ENCODE peak calls at places on chromosomes 6 and 20, in six cellular contexts. Q is A549, Z is uterus, W is astrocyte, U is pancreas, O is left ventricle myocardium inferior. X is an unnamed sample. For H3K4me1, the result is how much of the 10 kb centered on the place peaks cover.

GRCh38 chr20:1823421-1823892 is 71.8 kb upstream of the SIRPA start:
- DNase-seq in Q (no peak), Z (no peak), W (no peak), U (no peak), O (no peak), X (no peak)

GRCh38 chr20:1832634-1833033 is 62.6 kb upstream of the SIRPA start:
- DNase-seq in Q (no peak), Z (no peak), W (no peak), U (no peak), O (no peak), X (no peak)

GRCh38 chr20:31967830-31968249 is at the start of gene XKR7:
- DNase-seq in Q (no peak), Z (no peak), W (no peak), U (no peak), O (no peak), X (no peak)

GRCh38 chr20:1435337-1435699 is 31.3 kb downstream of the NSFL1C start:
- DNase-seq in Q (no peak), Z (no peak), W (no peak), U (no peak), O (no peak), X (no peak)

GRCh38 chr20:63176448-63177133 is 39.3 kb downstream of the YTHDF1 start:
- DNase-seq in Q (peak), Z (no peak), W (no peak), U (no peak), O (no peak), X (no peak)

GRCh38 chr6:137652961-137653697 is 158.9 kb upstream of the OLIG3 start:
- DNase-seq in Q (no peak), Z (no peak), W (no peak), U (no peak), O (no peak), X (no peak)

GRCh38 chr20:56373942-56374341 is 15.2 kb downstream of the FAM210B start:
- DNase-seq in Q (peak), Z (no peak), W (peak), U (no peak), O (no peak), X (no peak)

GRCh38 chr20:54502179-54502578 is 26.8 kb downstream of the DOK5 start:
- DNase-seq in Q (no peak), Z (no peak), W (peak), U (no peak), O (no peak), X (no peak)

GRCh38 chr6:144155529-144155928 is 5.2 kb downstream of the STX11 start:
- DNase-seq in Q (no peak), Z (no peak), W (no peak), U (no peak), O (no peak), X (no peak)

GRCh38 chr6:153038378-153038777 is 35.9 kb upstream of the MTRF1L start:
- DNase-seq in Q (no peak), Z (no peak), W (peak), U (no peak), O (no peak), X (no peak)

GRCh38 chr6:4964675-4965336 is 39.0 kb downstream of the RPP40 start:
- DNase-seq in Q (no peak), Z (no peak), W (no peak), U (no peak), O (no peak), X (no peak)

GRCh38 chr6:163252132-163252729 is 162.3 kb upstream of the QKI start:
- DNase-seq in Q (no peak), Z (no peak), W (no peak), U (no peak), O (no peak), X (no peak)

GRCh38 chr6:49868951-49869529 is 2.7 kb upstream of the CRISP1 start:
- DNase-seq in Q (no peak), Z (no peak), W (no peak), U (no peak), O (no peak), X (no peak)
- H3K4me1 ChIP-seq in Q (under half), Z (under half), W (under half), U (under half), O (under half), X (under half)

GRCh38 chr6:167307342-167307955 is 16.3 kb downstream of the UNC93A start:
- DNase-seq in Q (no peak), Z (no peak), W (no peak), U (no peak), O (no peak), X (no peak)

GRCh38 chr6:167306401-167306998 is 15.4 kb downstream of the UNC93A start:
- DNase-seq in Q (peak), Z (no peak), W (peak), U (no peak), O (no peak), X (no peak)

GRCh38 chr6:167308207-167308606 is 16.7 kb upstream of the TTLL2 start:
- DNase-seq in Q (no peak), Z (no peak), W (no peak), U (no peak), O (no peak), X (no peak)

GRCh38 chr6:167314180-167314821 is 10.6 kb upstream of the TTLL2 start:
- DNase-seq in Q (no peak), Z (no peak), W (no peak), U (no peak), O (no peak), X (no peak)

DNA sequence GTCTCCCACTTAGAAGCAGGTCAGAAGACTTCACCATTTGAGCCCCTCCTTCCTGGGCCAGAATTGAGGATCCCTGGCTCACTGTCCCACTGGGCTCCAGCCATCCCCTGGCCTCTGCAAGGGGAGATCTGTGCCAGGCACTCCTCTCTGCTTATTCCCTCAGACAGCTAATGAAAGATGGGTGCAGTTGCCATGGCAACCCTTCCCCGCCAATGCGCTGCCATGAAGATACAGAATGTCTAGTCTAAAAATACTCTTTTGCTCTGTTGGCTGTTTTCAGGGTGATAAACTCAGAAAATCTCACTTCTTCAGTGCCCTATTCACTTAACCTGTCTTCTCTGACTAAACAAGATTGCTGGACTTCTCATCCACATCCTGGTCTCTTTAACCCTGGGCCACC is 13.6 kb upstream of the TTLL2 start:
- DNase-seq in Q (no peak), Z (peak), W (no peak), U (no peak), O (no peak), X (no peak)
- H3K27ac ChIP-seq in Q (no peak), Z (no peak), W (no peak), U (no peak), O (no peak), X (no peak)

GRCh38 chr6:41718828-41719227 is 16.6 kb downstream of the TFEB start:
- DNase-seq in Q (no peak), Z (no peak), W (no peak), U (no peak), O (no peak), X (no peak)

GRCh38 chr6:41715779-41716515 is 19.5 kb downstream of the TFEB start:
- DNase-seq in Q (no peak), Z (no peak), W (no peak), U (no peak), O (no peak), X (no peak)

GRCh38 chr6:41714556-41715273 is 20.7 kb downstream of the TFEB start:
- DNase-seq in Q (no peak), Z (no peak), W (no peak), U (no peak), O (no peak), X (no peak)

GRCh38 chr6:41713650-41714291 is 21.6 kb downstream of the TFEB start:
- DNase-seq in Q (no peak), Z (no peak), W (peak), U (no peak), O (no peak), X (no peak)

DNA sequence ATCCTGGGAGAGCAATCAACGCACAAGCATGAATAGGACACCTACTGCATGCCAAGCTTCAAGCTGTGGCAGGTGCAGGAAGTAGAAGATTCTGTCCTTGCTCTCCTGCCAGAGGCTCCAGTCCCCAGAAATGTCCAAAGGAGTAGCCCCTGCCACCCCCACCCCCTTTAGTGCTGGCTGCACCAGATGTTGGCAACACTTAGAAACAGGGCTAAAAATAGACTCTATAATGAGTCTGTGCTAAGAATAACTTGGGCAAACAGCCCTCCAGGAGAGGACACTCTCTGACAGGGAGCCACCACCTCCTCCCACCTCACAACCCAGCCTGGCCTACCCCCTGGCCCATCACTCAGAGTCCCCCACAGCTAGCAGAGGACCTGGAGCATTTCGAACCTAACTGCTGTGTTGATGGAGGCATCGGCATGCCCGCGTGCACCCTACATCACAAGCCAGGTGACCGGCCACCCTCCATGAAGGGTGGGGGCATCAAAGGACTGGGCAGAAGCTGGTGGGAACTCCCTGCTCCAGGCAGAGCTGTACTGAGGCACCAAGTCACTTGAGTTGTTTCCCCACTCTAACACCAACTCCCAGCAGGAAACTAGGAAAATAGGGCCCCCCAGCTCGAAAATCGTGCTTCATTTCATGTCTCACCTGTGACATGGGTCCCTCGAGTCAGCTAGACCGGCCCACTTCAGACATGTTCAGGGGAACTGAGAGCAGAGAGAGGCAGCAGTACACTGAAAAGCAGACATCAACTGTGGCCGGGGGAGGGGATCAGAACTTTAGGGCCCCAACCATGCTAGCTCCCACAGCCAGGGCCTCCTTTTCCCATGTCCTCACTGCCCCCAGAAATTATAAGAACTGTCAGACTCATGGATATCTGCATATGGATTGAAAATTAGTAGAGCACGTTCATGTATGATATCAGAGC is 18.6 kb downstream of the TFEB start:
- DNase-seq in Q (no peak), Z (no peak), W (no peak), U (no peak), O (no peak), X (no peak)
- H3K4me1 ChIP-seq in Q (half or more), Z (under half), W (under half), U (under half), O (half or more), X (under half)

GRCh38 chr20:46028110-46028509 is 905 bp upstream of the SLC12A5 start:
- DNase-seq in Q (no peak), Z (no peak), W (no peak), U (no peak), O (no peak), X (no peak)
- H3K27ac ChIP-seq in Q (no peak), Z (no peak), W (no peak), U (no peak), O (no peak), X (no peak)

DNA sequence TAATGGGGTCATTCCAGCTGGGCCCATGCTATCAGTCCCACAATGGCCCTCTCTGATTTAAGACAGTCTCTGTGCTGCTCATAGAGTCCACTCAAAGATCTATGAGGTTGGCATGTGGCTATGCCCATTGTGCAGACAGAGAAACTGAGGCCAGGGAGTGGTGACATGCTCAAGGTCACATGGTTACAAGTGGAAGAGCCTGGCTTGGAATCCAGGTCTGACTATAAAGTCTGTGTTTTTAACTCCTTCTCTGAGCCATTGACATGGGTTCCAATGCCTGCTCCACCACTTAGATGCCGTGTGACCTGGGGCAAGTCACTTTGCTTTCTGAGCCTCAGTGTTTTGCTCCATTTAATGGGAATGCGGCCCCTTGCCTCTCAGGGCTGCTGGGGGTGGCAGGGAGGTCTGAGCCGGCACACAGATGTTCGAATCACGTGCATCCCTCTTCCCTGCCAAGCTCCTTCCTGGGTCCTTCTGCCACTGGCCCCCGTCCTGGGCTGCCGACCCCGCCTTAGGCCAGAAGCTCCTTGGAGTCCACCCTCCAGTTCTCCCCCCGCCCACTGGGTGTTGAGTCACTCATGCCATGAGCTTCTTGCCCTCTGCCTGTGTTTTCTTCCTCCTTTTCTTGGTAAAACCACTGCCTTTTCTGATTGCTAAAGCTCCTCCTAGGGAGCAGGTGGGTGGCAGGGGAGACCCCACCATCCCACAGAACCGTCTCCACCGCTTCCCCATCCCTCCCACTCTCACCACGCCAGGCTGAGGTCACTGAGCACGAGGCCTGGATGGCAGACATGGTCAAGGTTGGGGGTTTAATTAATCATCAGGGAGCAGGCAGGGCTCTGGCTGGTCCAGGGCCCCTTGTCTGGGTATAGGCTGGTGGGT is 35.7 kb downstream of the CEBPB start:
- DNase-seq in Q (no peak), Z (peak), W (peak), U (no peak), O (no peak), X (peak)
- H3K4me1 ChIP-seq in Q (under half), Z (under half), W (under half), U (under half), O (under half), X (under half)

DNA sequence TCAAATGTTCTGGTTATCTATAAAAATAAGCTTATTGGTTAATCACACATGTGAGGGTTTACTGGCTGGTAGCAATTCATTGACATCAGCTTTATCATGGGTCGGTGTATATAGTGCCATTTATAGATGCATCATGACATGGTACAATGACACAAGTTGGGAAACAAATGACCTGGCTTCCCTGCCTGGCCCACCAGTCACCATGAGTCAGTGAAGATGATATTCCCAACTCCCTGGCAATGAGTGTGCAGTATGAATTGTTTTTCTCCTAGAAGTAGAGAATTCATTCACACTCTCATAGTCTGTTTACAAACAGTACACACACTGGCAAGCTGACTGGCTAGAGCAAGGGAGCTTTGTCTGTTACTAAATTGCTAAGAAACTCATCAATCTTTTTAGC is 37.2 kb upstream of the CALHM6 start:
- DNase-seq in Q (peak), Z (no peak), W (no peak), U (no peak), O (no peak), X (no peak)
- H3K27ac ChIP-seq in Q (no peak), Z (no peak), W (peak), U (no peak), O (no peak), X (no peak)

GRCh38 chr6:119974430-119975159 is 625.0 kb upstream of the MAN1A1 start:
- DNase-seq in Q (no peak), Z (no peak), W (no peak), U (no peak), O (no peak), X (no peak)
- H3K4me1 ChIP-seq in Q (under half), Z (under half), W (under half), U (under half), O (under half), X (under half)

X was measured in CD8-positive, alpha-beta memory T cell.